ENCODE peak calls at places on chromosomes 16 and 17, in six cellular contexts. C, G, Z, E, Y and A are unnamed samples. For H3K9me3, the result is how much of the 10 kb centered on the place peaks cover.

GRCh38 chr17:82678265-82678891 is 20.1 kb downstream of the RAB40B start:
- DNase-seq in C (no peak), G (no peak), Z (no peak), E (no peak), Y (no peak), A (no peak)

GRCh38 chr17:64635647-64636305 is 26.3 kb downstream of the SMURF2 start:
- DNase-seq in C (no peak), G (no peak), Z (peak), E (no peak), Y (no peak), A (no peak)

GRCh38 chr16:85617948-85618347 is 4.8 kb downstream of the GSE1 start:
- DNase-seq in C (no peak), G (no peak), Z (no peak), E (no peak), Y (no peak), A (no peak)

GRCh38 chr17:37079735-37080134 is 131.0 kb downstream of the AATF start:
- DNase-seq in C (no peak), G (no peak), Z (no peak), E (no peak), Y (no peak), A (no peak)

GRCh38 chr17:72631568-72631967 is 460.9 kb downstream of the SLC39A11 start:
- DNase-seq in C (no peak), G (no peak), Z (no peak), E (no peak), Y (no peak), A (no peak)

GRCh38 chr16:88005148-88005547 is 53.9 kb downstream of the BANP start:
- DNase-seq in C (peak), G (no peak), Z (no peak), E (no peak), Y (no peak), A (no peak)

GRCh38 chr17:77372444-77373297 is 231.9 kb downstream of the SEC14L1 start:
- DNase-seq in C (peak), G (peak), Z (peak), E (no peak), Y (peak), A (peak)

GRCh38 chr17:45107286-45107685 is 25.0 kb downstream of the PLCD3 start:
- DNase-seq in C (no peak), G (no peak), Z (no peak), E (no peak), Y (no peak), A (no peak)

GRCh38 chr17:65509032-65509431 is 52.4 kb downstream of the AXIN2 start:
- DNase-seq in C (no peak), G (no peak), Z (no peak), E (no peak), Y (no peak), A (no peak)

GRCh38 chr17:37255434-37255833 is 120.4 kb upstream of the C17orf78 start:
- DNase-seq in C (no peak), G (no peak), Z (no peak), E (no peak), Y (no peak), A (no peak)

GRCh38 chr16:85459529-85460251 is 153.4 kb upstream of the GSE1 start:
- DNase-seq in C (peak), G (no peak), Z (no peak), E (no peak), Y (no peak), A (peak)

GRCh38 chr16:28218109-28218508 is 6.3 kb upstream of the XPO6 start:
- DNase-seq in C (no peak), G (no peak), Z (peak), E (no peak), Y (peak), A (no peak)

GRCh38 chr17:33240397-33240796 is 52.7 kb downstream of the ASIC2 start:
- DNase-seq in C (no peak), G (no peak), Z (no peak), E (no peak), Y (no peak), A (no peak)

GRCh38 chr17:20944014-20944905 is 98.6 kb downstream of the USP22 start:
- DNase-seq in C (peak), G (no peak), Z (no peak), E (no peak), Y (no peak), A (no peak)

GRCh38 chr16:30985401-30986128 is 558 bp downstream of the HSD3B7 start:
- DNase-seq in C (peak), G (no peak), Z (no peak), E (no peak), Y (no peak), A (peak)

GRCh38 chr17:44820631-44821196 is 9.4 kb downstream of the GJC1 start:
- DNase-seq in C (no peak), G (no peak), Z (peak), E (no peak), Y (no peak), A (peak)

GRCh38 chr17:2271985-2272702 is 31.4 kb downstream of the SMG6 start:
- DNase-seq in C (no peak), G (no peak), Z (no peak), E (no peak), Y (no peak), A (no peak)

GRCh38 chr17:32671891-32672290 is 185.1 kb downstream of the CDK5R1 start:
- DNase-seq in C (no peak), G (peak), Z (no peak), E (no peak), Y (no peak), A (no peak)

GRCh38 chr16:69865701-69866100 is 85.4 kb upstream of the CLEC18A start:
- DNase-seq in C (peak), G (no peak), Z (peak), E (no peak), Y (no peak), A (no peak)

GRCh38 chr16:86252596-86252995 is 257.7 kb upstream of the FOXF1 start:
- DNase-seq in C (peak), G (no peak), Z (no peak), E (no peak), Y (no peak), A (no peak)

GRCh38 chr17:66167189-66167815 is 24.6 kb downstream of the CEP112 start:
- DNase-seq in C (peak), G (no peak), Z (no peak), E (no peak), Y (no peak), A (no peak)

GRCh38 chr16:9072806-9073341 is 18.6 kb upstream of the HAPSTR1 start:
- DNase-seq in C (no peak), G (no peak), Z (peak), E (no peak), Y (no peak), A (no peak)

GRCh38 chr17:21029032-21029431 is 13.8 kb downstream of the USP22 start:
- DNase-seq in C (no peak), G (peak), Z (no peak), E (no peak), Y (no peak), A (no peak)

GRCh38 chr17:11880714-11881113 is 116.6 kb downstream of the ZNF18 start:
- DNase-seq in C (peak), G (no peak), Z (no peak), E (no peak), Y (no peak), A (no peak)

GRCh38 chr16:23469814-23470213 is 16.8 kb upstream of the COG7 start:
- DNase-seq in C (no peak), G (no peak), Z (no peak), E (no peak), Y (no peak), A (no peak)

GRCh38 chr17:39591958-39592954 is 15.5 kb downstream of the NEUROD2 start:
- DNase-seq in C (peak), G (no peak), Z (no peak), E (no peak), Y (no peak), A (no peak)

GRCh38 chr17:72467841-72468653 is 347.2 kb downstream of the SOX9 start:
- DNase-seq in C (no peak), G (no peak), Z (no peak), E (no peak), Y (no peak), A (no peak)

GRCh38 chr16:56637814-56638750 is at the start of gene MT1A:
- DNase-seq in C (peak), G (peak), Z (no peak), E (peak), Y (no peak), A (peak)

GRCh38 chr16:50501986-50502615 is 46.1 kb upstream of the NKD1 start:
- DNase-seq in C (no peak), G (no peak), Z (no peak), E (no peak), Y (no peak), A (no peak)

GRCh38 chr17:80605326-80606066 is 60.9 kb downstream of the RPTOR start:
- DNase-seq in C (no peak), G (no peak), Z (no peak), E (no peak), Y (no peak), A (no peak)

GRCh38 chr17:57956311-57957119 is 1.3 kb upstream of the CUEDC1 start:
- DNase-seq in C (no peak), G (peak), Z (no peak), E (peak), Y (peak), A (peak)

GRCh38 chr16:21227886-21228285 is 5.6 kb upstream of the ANKS4B start:
- DNase-seq in C (no peak), G (no peak), Z (no peak), E (no peak), Y (no peak), A (no peak)

DNA sequence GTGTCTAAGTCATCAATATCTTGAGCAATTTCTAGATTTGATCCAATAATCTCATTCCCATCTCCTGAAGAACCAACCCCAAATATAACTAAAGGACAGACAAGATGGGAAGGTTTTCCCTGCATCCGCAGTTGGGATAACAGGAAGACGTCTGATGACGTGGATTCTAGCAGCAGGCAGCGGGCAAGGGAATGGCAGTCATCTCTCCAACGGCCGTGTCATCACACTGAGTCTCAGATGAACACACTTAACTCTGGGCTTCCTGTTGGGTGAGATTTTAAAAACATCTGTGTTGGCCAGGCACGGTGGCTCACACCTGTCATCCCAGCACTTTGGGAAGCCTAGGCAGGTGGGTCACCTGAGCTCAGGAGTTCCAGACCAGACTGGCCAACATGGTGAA is 20.9 kb upstream of the TIMP2 start:
- DNase-seq in C (no peak), G (no peak), Z (no peak), E (no peak), Y (no peak), A (no peak)
- H3K27ac ChIP-seq in C (no peak), G (no peak), Z (no peak), E (no peak), Y (no peak), A (no peak)

DNA sequence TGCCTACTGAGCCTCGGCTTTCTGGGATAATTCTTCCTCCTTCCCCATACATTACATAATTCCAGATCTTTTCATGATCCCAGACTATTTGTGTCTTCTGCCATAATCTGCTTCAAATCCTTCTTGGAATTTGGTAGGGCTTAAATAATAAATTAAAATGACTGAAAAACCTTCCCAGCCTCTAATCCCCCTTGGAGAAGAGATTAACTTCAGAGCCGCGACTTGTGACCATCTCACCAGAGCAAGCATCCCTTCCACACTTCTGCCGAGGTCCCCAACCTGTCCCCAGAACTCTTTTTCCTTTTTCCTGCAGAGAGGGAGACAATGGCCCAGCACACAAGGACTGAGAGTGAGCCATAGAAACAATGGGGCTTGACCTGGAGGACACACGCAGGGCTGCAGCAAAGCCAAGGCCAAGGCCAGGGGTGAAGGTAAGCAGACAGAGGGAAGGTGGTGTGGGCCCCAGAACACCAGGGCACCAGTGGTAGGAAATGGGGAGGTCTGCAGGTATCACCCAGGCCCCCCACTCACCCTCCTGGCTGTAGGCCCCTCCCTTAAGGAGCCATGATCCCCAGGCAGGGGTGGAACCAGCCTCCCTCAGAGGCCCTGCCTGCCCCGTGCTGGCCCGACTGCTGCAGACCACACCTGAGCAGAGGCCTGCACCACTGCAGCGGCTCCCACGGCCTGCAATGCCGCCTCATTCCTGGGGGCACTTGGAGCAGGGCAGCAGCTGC is 9.6 kb upstream of the BCAR1 start:
- DNase-seq in C (no peak), G (no peak), Z (no peak), E (peak), Y (no peak), A (no peak)
- H3K9me3 ChIP-seq in C (under half), G (under half), Z (under half), E (under half), Y (under half), A (under half)

DNA sequence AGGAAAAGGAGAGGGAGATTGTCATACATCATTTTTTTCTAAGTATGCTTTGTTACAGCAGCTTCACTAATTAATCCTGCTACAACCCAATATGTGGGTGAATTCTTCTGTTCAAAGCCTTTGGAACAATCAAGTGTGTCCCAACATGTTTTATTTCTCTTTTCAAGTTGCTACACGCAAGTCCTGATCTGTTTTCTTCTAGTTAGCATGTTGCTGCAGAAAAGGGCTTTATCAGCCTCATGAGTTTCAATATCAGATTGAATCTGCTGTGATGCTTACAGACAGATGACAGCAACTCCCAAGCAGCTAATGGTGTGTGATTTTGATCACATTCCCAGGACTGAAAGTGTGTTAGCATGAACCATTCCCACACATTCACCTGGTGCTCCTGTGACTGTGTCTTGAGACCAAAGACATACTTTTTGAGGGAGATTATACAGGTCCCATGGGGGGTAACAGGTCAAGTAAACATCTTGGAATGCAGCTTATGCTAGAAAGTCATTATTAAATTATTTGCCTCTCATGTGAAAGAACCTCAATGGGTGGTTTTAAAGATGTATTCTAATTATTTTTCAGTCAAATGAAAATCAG is 96.9 kb upstream of the KCNJ16 start:
- DNase-seq in C (no peak), G (no peak), Z (no peak), E (no peak), Y (no peak), A (no peak)
- H3K27ac ChIP-seq in C (no peak), G (no peak), Z (no peak), E (no peak), Y (no peak), A (no peak)

DNA sequence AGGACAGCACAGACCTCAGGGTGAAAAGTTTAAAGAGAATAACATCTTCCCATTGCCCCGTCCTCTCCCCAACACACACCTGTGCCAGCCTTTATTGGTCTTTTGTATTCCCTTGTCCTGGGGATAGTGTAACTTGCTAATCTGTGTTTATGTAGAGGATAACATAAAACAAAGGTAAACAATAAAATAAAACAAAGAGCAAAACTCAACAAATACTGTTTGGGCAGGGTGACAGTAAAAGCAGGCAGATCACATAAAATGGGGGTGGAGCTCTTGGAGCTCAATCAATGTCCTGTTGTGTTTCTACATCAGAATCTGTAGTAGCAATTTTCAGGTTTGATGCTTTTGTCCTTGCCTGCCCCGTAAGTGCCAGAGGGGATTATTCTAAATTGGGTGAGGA is 1939.7 kb downstream of the TP53TG3F start:
- DNase-seq in C (no peak), G (no peak), Z (no peak), E (no peak), Y (no peak), A (no peak)
- H3K9me3 ChIP-seq in C (under half), G (under half), Z (under half), E (under half), Y (under half), A (under half)

DNA sequence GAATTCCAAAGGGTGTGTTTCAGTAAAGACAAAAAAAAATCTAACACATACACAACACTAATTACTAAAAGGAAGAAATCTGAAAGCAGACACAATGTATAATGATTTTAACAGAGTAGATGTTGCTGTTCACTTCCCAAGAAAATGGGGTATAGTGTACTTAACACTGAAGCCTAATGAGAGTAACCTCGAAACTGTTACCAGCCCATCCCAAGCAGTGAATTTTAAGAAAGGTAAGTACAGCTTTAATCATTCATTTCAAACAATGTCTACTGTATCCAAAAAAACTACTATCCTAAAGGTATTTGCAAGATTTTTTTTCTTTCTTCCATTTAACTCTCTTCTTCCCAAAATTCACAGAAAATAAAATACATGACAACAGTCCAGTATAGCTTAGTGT is 8.3 kb downstream of the GRB2 start:
- DNase-seq in C (no peak), G (no peak), Z (no peak), E (no peak), Y (no peak), A (no peak)
- H3K27ac ChIP-seq in C (peak), G (no peak), Z (no peak), E (no peak), Y (peak), A (no peak)

GRCh38 chr17:70558821-70559220 is 389.5 kb downstream of the KCNJ2 start:
- DNase-seq in C (no peak), G (no peak), Z (no peak), E (no peak), Y (no peak), A (no peak)

GRCh38 chr17:70562137-70562536 is 392.8 kb downstream of the KCNJ2 start:
- DNase-seq in C (no peak), G (no peak), Z (no peak), E (no peak), Y (no peak), A (no peak)

GRCh38 chr17:70564006-70564620 is 394.8 kb downstream of the KCNJ2 start:
- DNase-seq in C (no peak), G (no peak), Z (no peak), E (no peak), Y (no peak), A (no peak)

GRCh38 chr17:70563301-70563820 is 394.0 kb downstream of the KCNJ2 start:
- DNase-seq in C (peak), G (no peak), Z (no peak), E (no peak), Y (no peak), A (no peak)

GRCh38 chr17:70560471-70560870 is 391.1 kb downstream of the KCNJ2 start:
- DNase-seq in C (no peak), G (no peak), Z (no peak), E (no peak), Y (no peak), A (no peak)
- H3K9me3 ChIP-seq in C (under half), G (under half), Z (under half), E (under half), Y (under half), A (under half)

GRCh38 chr17:49759203-49759602 is 4.7 kb downstream of the FAM117A start:
- DNase-seq in C (no peak), G (no peak), Z (no peak), E (no peak), Y (no peak), A (no peak)

GRCh38 chr17:49763735-49764558 is at the start of gene FAM117A:
- DNase-seq in C (peak), G (peak), Z (peak), E (peak), Y (peak), A (peak)

GRCh38 chr17:49760296-49760695 is 3.6 kb downstream of the FAM117A start:
- DNase-seq in C (no peak), G (no peak), Z (no peak), E (no peak), Y (no peak), A (no peak)

GRCh38 chr17:49762148-49762941 is 1.6 kb downstream of the FAM117A start:
- DNase-seq in C (no peak), G (no peak), Z (no peak), E (no peak), Y (no peak), A (no peak)

DNA sequence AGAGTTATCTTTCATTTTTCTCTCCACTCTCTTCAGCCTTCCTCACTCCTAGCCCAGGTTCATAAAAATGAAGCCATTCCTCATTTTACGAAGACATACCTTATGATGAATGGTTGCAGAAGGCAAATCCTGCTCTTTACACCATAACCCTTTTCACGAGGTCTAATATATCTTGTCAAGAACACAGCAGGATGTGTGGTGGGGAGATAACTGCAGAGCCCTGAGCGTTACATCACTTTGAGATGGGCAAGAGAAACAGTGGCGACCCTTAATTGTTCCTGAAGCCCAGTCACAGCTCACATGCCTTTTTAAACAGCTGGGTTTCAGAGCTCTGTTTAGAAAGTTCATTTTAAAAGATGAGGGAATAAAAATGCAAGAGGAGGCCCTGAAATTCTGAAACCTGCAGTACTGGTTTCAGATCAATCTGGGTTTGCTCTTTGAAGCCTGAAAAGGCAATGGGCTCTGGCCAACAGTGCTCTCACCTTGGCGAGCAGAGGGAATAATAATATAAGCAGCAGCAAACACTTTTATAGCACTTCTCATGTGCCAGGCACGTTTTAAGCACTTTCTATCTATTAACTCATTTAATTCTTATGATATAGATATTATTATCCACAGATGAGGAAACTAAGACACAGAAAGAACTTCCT is 2.9 kb downstream of the FAM117A start:
- DNase-seq in C (no peak), G (no peak), Z (no peak), E (no peak), Y (no peak), A (no peak)
- H3K27ac ChIP-seq in C (no peak), G (no peak), Z (no peak), E (no peak), Y (peak), A (peak)